ENCODE peak calls at places on chromosomes 2 and 18, in eight cellular contexts. T, D, P, E, S, Q, L and M are unnamed samples.

GRCh38 chr2:176491172-176491904 is 222.1 kb downstream of the MTX2 start:
- DNase-seq in T (no peak), D (peak), P (no peak), E (peak), S (no peak), Q (no peak), L (no peak), M (peak)

GRCh38 chr2:60415814-60416213 is 137.6 kb downstream of the BCL11A start:
- DNase-seq in T (no peak), D (no peak), P (no peak), E (no peak), S (no peak), Q (no peak), L (no peak), M (no peak)

GRCh38 chr18:61851940-61852451 is 40.8 kb downstream of the RNF152 start:
- DNase-seq in T (no peak), D (no peak), P (peak), E (no peak), S (no peak), Q (no peak), L (no peak), M (no peak)

GRCh38 chr2:157420771-157421323 is 23.0 kb downstream of the CYTIP start:
- DNase-seq in T (no peak), D (peak), P (peak), E (no peak), S (no peak), Q (no peak), L (no peak), M (no peak)

GRCh38 chr2:73091164-73091563 is 19.7 kb upstream of the SFXN5 start:
- DNase-seq in T (no peak), D (no peak), P (peak), E (no peak), S (no peak), Q (no peak), L (no peak), M (peak)

GRCh38 chr2:128317186-128317897 is 1.3 kb downstream of the HS6ST1 start:
- DNase-seq in T (peak), D (no peak), P (no peak), E (no peak), S (no peak), Q (no peak), L (no peak), M (no peak)

GRCh38 chr2:197675246-197675645 is at the start of gene RFTN2:
- DNase-seq in T (no peak), D (no peak), P (no peak), E (no peak), S (no peak), Q (peak), L (no peak), M (no peak)

GRCh38 chr2:204108874-204109295 is 172.3 kb downstream of the ICOS start:
- DNase-seq in T (no peak), D (no peak), P (no peak), E (no peak), S (no peak), Q (peak), L (no peak), M (no peak)

GRCh38 chr18:60889442-60889841 is 443.8 kb upstream of the CDH20 start:
- DNase-seq in T (no peak), D (no peak), P (no peak), E (no peak), S (no peak), Q (no peak), L (no peak), M (no peak)

GRCh38 chr2:86368181-86368824 is 30.9 kb upstream of the REEP1 start:
- DNase-seq in T (no peak), D (peak), P (peak), E (no peak), S (peak), Q (peak), L (no peak), M (no peak)

GRCh38 chr2:35297403-35297802 is 1058.2 kb upstream of the CRIM1 start:
- DNase-seq in T (no peak), D (no peak), P (no peak), E (no peak), S (no peak), Q (no peak), L (no peak), M (no peak)

GRCh38 chr18:66344227-66344626 is 259.7 kb downstream of the CDH19 start:
- DNase-seq in T (no peak), D (no peak), P (no peak), E (no peak), S (no peak), Q (peak), L (no peak), M (no peak)

GRCh38 chr2:118065015-118065666 is 23.1 kb upstream of the INSIG2 start:
- DNase-seq in T (no peak), D (no peak), P (no peak), E (no peak), S (no peak), Q (no peak), L (no peak), M (no peak)

GRCh38 chr18:62603211-62603610 is 80.4 kb downstream of the ZCCHC2 start:
- DNase-seq in T (no peak), D (no peak), P (no peak), E (no peak), S (no peak), Q (no peak), L (no peak), M (no peak)

GRCh38 chr2:68193774-68194372 is 36.2 kb downstream of the PNO1 start:
- DNase-seq in T (no peak), D (peak), P (peak), E (peak), S (no peak), Q (no peak), L (no peak), M (no peak)

GRCh38 chr2:182113334-182113733 is 127.7 kb downstream of the PPP1R1C start:
- DNase-seq in T (no peak), D (no peak), P (no peak), E (no peak), S (no peak), Q (no peak), L (no peak), M (no peak)

GRCh38 chr2:83435989-83436388 is 1023.1 kb downstream of the SUCLG1 start:
- DNase-seq in T (no peak), D (no peak), P (no peak), E (no peak), S (no peak), Q (no peak), L (no peak), M (no peak)

GRCh38 chr2:173652731-173653426 is 298.2 kb downstream of the CDCA7 start:
- DNase-seq in T (no peak), D (peak), P (peak), E (peak), S (no peak), Q (no peak), L (no peak), M (peak)

GRCh38 chr2:17757321-17757720 is 3.4 kb downstream of the GEN1 start:
- DNase-seq in T (no peak), D (peak), P (no peak), E (no peak), S (no peak), Q (peak), L (no peak), M (peak)

GRCh38 chr2:4024561-4024960 is 321.2 kb downstream of the DCDC2C start:
- DNase-seq in T (no peak), D (no peak), P (no peak), E (no peak), S (no peak), Q (no peak), L (no peak), M (no peak)

GRCh38 chr2:224646242-224646846 is 61.2 kb upstream of the CUL3 start:
- DNase-seq in T (no peak), D (no peak), P (no peak), E (no peak), S (no peak), Q (peak), L (no peak), M (no peak)

GRCh38 chr2:223633656-223634055 is 31.5 kb upstream of the SCG2 start:
- DNase-seq in T (no peak), D (no peak), P (no peak), E (no peak), S (no peak), Q (no peak), L (no peak), M (peak)

GRCh38 chr2:16171425-16171920 is 231.1 kb downstream of the MYCN start:
- DNase-seq in T (no peak), D (no peak), P (no peak), E (no peak), S (no peak), Q (no peak), L (no peak), M (no peak)

GRCh38 chr2:29281086-29281485 is 165.9 kb downstream of the CLIP4 start:
- DNase-seq in T (peak), D (no peak), P (no peak), E (no peak), S (no peak), Q (no peak), L (no peak), M (no peak)

GRCh38 chr18:54387631-54388030 is 29.9 kb downstream of the C18orf54 start:
- DNase-seq in T (no peak), D (peak), P (no peak), E (no peak), S (no peak), Q (no peak), L (no peak), M (peak)

GRCh38 chr2:179338681-179339080 is 74.0 kb upstream of the SESTD1 start:
- DNase-seq in T (no peak), D (no peak), P (no peak), E (no peak), S (no peak), Q (no peak), L (no peak), M (no peak)

GRCh38 chr2:4678937-4679336 is 975.6 kb downstream of the DCDC2C start:
- DNase-seq in T (no peak), D (peak), P (no peak), E (no peak), S (no peak), Q (no peak), L (no peak), M (no peak)

GRCh38 chr18:12391487-12392136 is 14.6 kb upstream of the AFG3L2 start:
- DNase-seq in T (peak), D (peak), P (peak), E (no peak), S (peak), Q (peak), L (no peak), M (peak)

GRCh38 chr2:203462308-203462707 is 72.8 kb downstream of the RAPH1 start:
- DNase-seq in T (no peak), D (no peak), P (no peak), E (no peak), S (no peak), Q (no peak), L (no peak), M (no peak)

GRCh38 chr2:41610501-41611242 is 437.1 kb upstream of the PKDCC start:
- DNase-seq in T (no peak), D (no peak), P (peak), E (no peak), S (no peak), Q (no peak), L (no peak), M (no peak)